ENCODE peak calls at places on chromosomes 11 and 22, in eight cellular contexts. One of them, this sample, is unnamed.

GRCh38 chr11:131643171-131643570 is 272.8 kb downstream of the NTM start:
- DNase-seq in right atrium auricular region: no peak
- DNase-seq in GM23338: no peak
- DNase-seq in GM06990: no peak
- DNase-seq in heart left ventricle: no peak
- DNase-seq in lower leg skin: no peak
- DNase-seq in choroid plexus epithelial cell: no peak
- DNase-seq in CD8-positive, alpha-beta T cell: no peak
- DNase-seq in this sample: no peak

GRCh38 chr11:12232819-12233601 is 122.6 kb downstream of the MICAL2 start:
- DNase-seq in right atrium auricular region: no peak
- DNase-seq in GM23338: no peak
- DNase-seq in GM06990: no peak
- DNase-seq in heart left ventricle: no peak
- DNase-seq in lower leg skin: no peak
- DNase-seq in choroid plexus epithelial cell: peak; percentile 80
- DNase-seq in CD8-positive, alpha-beta T cell: no peak
- DNase-seq in this sample: peak; percentile 81

GRCh38 chr11:12175694-12176241 is 65.4 kb downstream of the MICAL2 start:
- DNase-seq in right atrium auricular region: no peak
- DNase-seq in GM23338: no peak
- DNase-seq in GM06990: no peak
- DNase-seq in heart left ventricle: no peak
- DNase-seq in lower leg skin: peak; percentile 77
- DNase-seq in choroid plexus epithelial cell: peak; percentile 96
- DNase-seq in CD8-positive, alpha-beta T cell: no peak
- DNase-seq in this sample: peak; percentile 69

GRCh38 chr11:127339376-127339775 is 338.8 kb upstream of the KIRREL3 start:
- DNase-seq in right atrium auricular region: no peak
- DNase-seq in GM23338: no peak
- DNase-seq in GM06990: no peak
- DNase-seq in heart left ventricle: no peak
- DNase-seq in lower leg skin: no peak
- DNase-seq in choroid plexus epithelial cell: no peak
- DNase-seq in CD8-positive, alpha-beta T cell: no peak
- DNase-seq in this sample: no peak

GRCh38 chr22:38204784-38205183 is 3.0 kb downstream of the MAFF start:
- DNase-seq in right atrium auricular region: no peak
- DNase-seq in GM23338: no peak
- DNase-seq in GM06990: no peak
- DNase-seq in heart left ventricle: no peak
- DNase-seq in lower leg skin: no peak
- DNase-seq in choroid plexus epithelial cell: no peak
- DNase-seq in CD8-positive, alpha-beta T cell: no peak
- DNase-seq in this sample: no peak

GRCh38 chr11:4607111-4607510 is 920 bp downstream of the TRIM68 start:
- DNase-seq in right atrium auricular region: no peak
- DNase-seq in GM23338: no peak
- DNase-seq in GM06990: no peak
- DNase-seq in heart left ventricle: no peak
- DNase-seq in lower leg skin: no peak
- DNase-seq in choroid plexus epithelial cell: no peak
- DNase-seq in CD8-positive, alpha-beta T cell: no peak
- DNase-seq in this sample: no peak

GRCh38 chr22:27810566-27810965 is 9.0 kb upstream of the MN1 start:
- DNase-seq in right atrium auricular region: peak; percentile 93
- DNase-seq in GM23338: no peak
- DNase-seq in GM06990: no peak
- DNase-seq in heart left ventricle: peak; percentile 62
- DNase-seq in lower leg skin: no peak
- DNase-seq in choroid plexus epithelial cell: peak; percentile 63
- DNase-seq in CD8-positive, alpha-beta T cell: no peak
- DNase-seq in this sample: peak; percentile 18

GRCh38 chr22:21771631-21771976 is 36.0 kb upstream of the YPEL1 start:
- DNase-seq in right atrium auricular region: no peak
- DNase-seq in GM23338: no peak
- DNase-seq in GM06990: no peak
- DNase-seq in heart left ventricle: no peak
- DNase-seq in lower leg skin: peak; percentile 28
- DNase-seq in choroid plexus epithelial cell: no peak
- DNase-seq in CD8-positive, alpha-beta T cell: no peak
- DNase-seq in this sample: no peak

GRCh38 chr11:106971864-106972263 is 46.4 kb downstream of the GUCY1A2 start:
- DNase-seq in right atrium auricular region: no peak
- DNase-seq in GM23338: no peak
- DNase-seq in GM06990: no peak
- DNase-seq in heart left ventricle: no peak
- DNase-seq in lower leg skin: no peak
- DNase-seq in choroid plexus epithelial cell: no peak
- DNase-seq in CD8-positive, alpha-beta T cell: no peak
- DNase-seq in this sample: no peak

GRCh38 chr11:63478896-63479295 is 12.1 kb downstream of the PLAAT5 start:
- DNase-seq in right atrium auricular region: peak; percentile 61
- DNase-seq in GM23338: peak; percentile 89
- DNase-seq in GM06990: peak; percentile 25
- DNase-seq in heart left ventricle: peak; percentile 49
- DNase-seq in lower leg skin: no peak
- DNase-seq in choroid plexus epithelial cell: peak; percentile 91
- DNase-seq in CD8-positive, alpha-beta T cell: peak; percentile 24
- DNase-seq in this sample: peak; percentile 43

GRCh38 chr11:6650104-6650503 is 5.5 kb downstream of the DCHS1 start:
- DNase-seq in right atrium auricular region: no peak
- DNase-seq in GM23338: no peak
- DNase-seq in GM06990: no peak
- DNase-seq in heart left ventricle: no peak
- DNase-seq in lower leg skin: no peak
- DNase-seq in choroid plexus epithelial cell: no peak
- DNase-seq in CD8-positive, alpha-beta T cell: no peak
- DNase-seq in this sample: no peak

GRCh38 chr22:49614966-49615965 is 212.4 kb downstream of the BRD1 start:
- DNase-seq in right atrium auricular region: no peak
- DNase-seq in GM23338: no peak
- DNase-seq in GM06990: no peak
- DNase-seq in heart left ventricle: no peak
- DNase-seq in lower leg skin: no peak
- DNase-seq in choroid plexus epithelial cell: no peak
- DNase-seq in CD8-positive, alpha-beta T cell: no peak
- DNase-seq in this sample: no peak

GRCh38 chr22:22038178-22038880 is 55.7 kb upstream of the TOP3B start:
- DNase-seq in right atrium auricular region: no peak
- DNase-seq in GM23338: no peak
- DNase-seq in GM06990: no peak
- DNase-seq in heart left ventricle: no peak
- DNase-seq in lower leg skin: no peak
- DNase-seq in choroid plexus epithelial cell: no peak
- DNase-seq in CD8-positive, alpha-beta T cell: no peak
- DNase-seq in this sample: no peak

GRCh38 chr22:18970180-18970947 is 34.3 kb upstream of the PRODH start:
- DNase-seq in right atrium auricular region: no peak
- DNase-seq in GM23338: peak; percentile 86
- DNase-seq in GM06990: no peak
- DNase-seq in heart left ventricle: no peak
- DNase-seq in lower leg skin: no peak
- DNase-seq in choroid plexus epithelial cell: no peak
- DNase-seq in CD8-positive, alpha-beta T cell: no peak
- DNase-seq in this sample: no peak

GRCh38 chr22:24593810-24594568 is 1.1 kb upstream of the LRRC75B start:
- DNase-seq in right atrium auricular region: no peak
- DNase-seq in GM23338: no peak
- DNase-seq in GM06990: no peak
- DNase-seq in heart left ventricle: no peak
- DNase-seq in lower leg skin: no peak
- DNase-seq in choroid plexus epithelial cell: no peak
- DNase-seq in CD8-positive, alpha-beta T cell: no peak
- DNase-seq in this sample: no peak

GRCh38 chr22:45235851-45236342 is 4.8 kb downstream of the KIAA0930 start:
- DNase-seq in right atrium auricular region: no peak
- DNase-seq in GM23338: no peak
- DNase-seq in GM06990: peak; percentile 62
- DNase-seq in heart left ventricle: no peak
- DNase-seq in lower leg skin: no peak
- DNase-seq in choroid plexus epithelial cell: no peak
- DNase-seq in CD8-positive, alpha-beta T cell: no peak
- DNase-seq in this sample: no peak

GRCh38 chr11:75565916-75566762 is 4.1 kb downstream of the SERPINH1 start:
- DNase-seq in right atrium auricular region: no peak
- DNase-seq in GM23338: no peak
- DNase-seq in GM06990: no peak
- DNase-seq in heart left ventricle: no peak
- DNase-seq in lower leg skin: no peak
- DNase-seq in choroid plexus epithelial cell: peak; percentile 27
- DNase-seq in CD8-positive, alpha-beta T cell: no peak
- DNase-seq in this sample: no peak

GRCh38 chr22:44497218-44497903 is 672 bp downstream of the RTL6 start:
- DNase-seq in right atrium auricular region: peak; percentile 59
- DNase-seq in GM23338: peak; percentile 37
- DNase-seq in GM06990: peak; percentile 18
- DNase-seq in heart left ventricle: no peak
- DNase-seq in lower leg skin: peak; percentile 82
- DNase-seq in choroid plexus epithelial cell: peak; percentile 16
- DNase-seq in CD8-positive, alpha-beta T cell: no peak
- DNase-seq in this sample: no peak

GRCh38 chr22:44192098-44192810 is 11.5 kb downstream of the PARVG start:
- DNase-seq in right atrium auricular region: no peak
- DNase-seq in GM23338: peak; percentile 67
- DNase-seq in GM06990: peak; percentile 67
- DNase-seq in heart left ventricle: no peak
- DNase-seq in lower leg skin: peak; percentile 72
- DNase-seq in choroid plexus epithelial cell: peak; percentile 15
- DNase-seq in CD8-positive, alpha-beta T cell: no peak
- DNase-seq in this sample: no peak

GRCh38 chr11:26753738-26754504 is 32.1 kb upstream of the SLC5A12 start:
- DNase-seq in right atrium auricular region: no peak
- DNase-seq in GM23338: peak; percentile 84
- DNase-seq in GM06990: no peak
- DNase-seq in heart left ventricle: peak; percentile 21
- DNase-seq in lower leg skin: no peak
- DNase-seq in choroid plexus epithelial cell: peak; percentile 91
- DNase-seq in CD8-positive, alpha-beta T cell: no peak
- DNase-seq in this sample: peak; percentile 55

GRCh38 chr11:87421422-87421821 is 383.7 kb downstream of the TMEM135 start:
- DNase-seq in right atrium auricular region: no peak
- DNase-seq in GM23338: peak; percentile 93
- DNase-seq in GM06990: peak; percentile 54
- DNase-seq in heart left ventricle: peak; percentile 42
- DNase-seq in lower leg skin: no peak
- DNase-seq in choroid plexus epithelial cell: peak; percentile 94
- DNase-seq in CD8-positive, alpha-beta T cell: no peak
- DNase-seq in this sample: peak; percentile 71

GRCh38 chr11:116505466-116506247 is 267.1 kb downstream of the BUD13 start:
- DNase-seq in right atrium auricular region: no peak
- DNase-seq in GM23338: no peak
- DNase-seq in GM06990: no peak
- DNase-seq in heart left ventricle: no peak
- DNase-seq in lower leg skin: peak; percentile 13
- DNase-seq in choroid plexus epithelial cell: no peak
- DNase-seq in CD8-positive, alpha-beta T cell: no peak
- DNase-seq in this sample: no peak

GRCh38 chr11:122038543-122038942 is 77.5 kb downstream of the BLID start:
- DNase-seq in right atrium auricular region: no peak
- DNase-seq in GM23338: peak; percentile 74
- DNase-seq in GM06990: no peak
- DNase-seq in heart left ventricle: no peak
- DNase-seq in lower leg skin: no peak
- DNase-seq in choroid plexus epithelial cell: peak; percentile 88
- DNase-seq in CD8-positive, alpha-beta T cell: no peak
- DNase-seq in this sample: peak; percentile 89

GRCh38 chr11:66858186-66858938 is 1.5 kb downstream of the LRFN4 start:
- DNase-seq in right atrium auricular region: no peak
- DNase-seq in GM23338: no peak
- DNase-seq in GM06990: no peak
- DNase-seq in heart left ventricle: no peak
- DNase-seq in lower leg skin: no peak
- DNase-seq in choroid plexus epithelial cell: no peak
- DNase-seq in CD8-positive, alpha-beta T cell: no peak
- DNase-seq in this sample: no peak

GRCh38 chr11:66861051-66861773 is 4.3 kb downstream of the LRFN4 start:
- DNase-seq in right atrium auricular region: no peak
- DNase-seq in GM23338: no peak
- DNase-seq in GM06990: no peak
- DNase-seq in heart left ventricle: no peak
- DNase-seq in lower leg skin: no peak
- DNase-seq in choroid plexus epithelial cell: no peak
- DNase-seq in CD8-positive, alpha-beta T cell: no peak
- DNase-seq in this sample: no peak

GRCh38 chr11:66858939-66859685 is 2.2 kb downstream of the LRFN4 start:
- DNase-seq in right atrium auricular region: no peak
- DNase-seq in GM23338: no peak
- DNase-seq in GM06990: no peak
- DNase-seq in heart left ventricle: no peak
- DNase-seq in lower leg skin: no peak
- DNase-seq in choroid plexus epithelial cell: no peak
- DNase-seq in CD8-positive, alpha-beta T cell: no peak
- DNase-seq in this sample: no peak

GRCh38 chr11:66860449-66860831 is 3.6 kb downstream of the LRFN4 start:
- DNase-seq in right atrium auricular region: no peak
- DNase-seq in GM23338: peak; percentile 53
- DNase-seq in GM06990: no peak
- DNase-seq in heart left ventricle: no peak
- DNase-seq in lower leg skin: no peak
- DNase-seq in choroid plexus epithelial cell: peak; percentile 35
- DNase-seq in CD8-positive, alpha-beta T cell: no peak
- DNase-seq in this sample: no peak

GRCh38 chr11:66859686-66860448 is 3.0 kb downstream of the LRFN4 start:
- DNase-seq in right atrium auricular region: no peak
- DNase-seq in GM23338: no peak
- DNase-seq in GM06990: no peak
- DNase-seq in heart left ventricle: no peak
- DNase-seq in lower leg skin: no peak
- DNase-seq in choroid plexus epithelial cell: no peak
- DNase-seq in CD8-positive, alpha-beta T cell: no peak
- DNase-seq in this sample: no peak
- H3K4me3 ChIP-seq in right atrium auricular region: no peak overlapping the region
- H3K4me3 ChIP-seq in GM23338: no peak overlapping the region
- H3K4me3 ChIP-seq in GM06990: no peak overlapping the region
- H3K4me3 ChIP-seq in heart left ventricle: no peak overlapping the region
- H3K4me3 ChIP-seq in lower leg skin: no peak overlapping the region
- H3K4me3 ChIP-seq in choroid plexus epithelial cell: no peak overlapping the region
- H3K4me3 ChIP-seq in CD8-positive, alpha-beta T cell: no peak overlapping the region
- H3K4me3 ChIP-seq in this sample: no peak overlapping the region

GRCh38 chr11:58958500-58958899 is 19.2 kb downstream of the GLYATL1 start:
- DNase-seq in right atrium auricular region: no peak
- DNase-seq in GM23338: peak; percentile 73
- DNase-seq in GM06990: no peak
- DNase-seq in heart left ventricle: peak; percentile 22
- DNase-seq in lower leg skin: no peak
- DNase-seq in choroid plexus epithelial cell: peak; percentile 6
- DNase-seq in CD8-positive, alpha-beta T cell: no peak
- DNase-seq in this sample: no peak
- TF ChIP-seq CTCF in right atrium auricular region: no peak
- TF ChIP-seq CTCF in GM23338: peak; percentile 73
- TF ChIP-seq CTCF in GM06990: peak; percentile 74
- TF ChIP-seq CTCF in heart left ventricle: peak; percentile 54
- TF ChIP-seq CTCF in lower leg skin: no peak
- TF ChIP-seq CTCF in choroid plexus epithelial cell: peak; percentile 35
- TF ChIP-seq CTCF in CD8-positive, alpha-beta T cell: peak; percentile 24
- TF ChIP-seq CTCF in this sample: peak; percentile 44

GRCh38 chr11:788953-789940 is 643 bp downstream of the CEND1 start:
- DNase-seq in right atrium auricular region: no peak
- DNase-seq in GM23338: peak; percentile 60
- DNase-seq in GM06990: no peak
- DNase-seq in heart left ventricle: no peak
- DNase-seq in lower leg skin: no peak
- DNase-seq in choroid plexus epithelial cell: no peak
- DNase-seq in CD8-positive, alpha-beta T cell: no peak
- DNase-seq in this sample: no peak
- H3K4me3 ChIP-seq in right atrium auricular region: no peak overlapping the region
- H3K4me3 ChIP-seq in GM23338: peak overlapping the region; percentile 51
- H3K4me3 ChIP-seq in GM06990: peak overlapping the region; percentile 69
- H3K4me3 ChIP-seq in heart left ventricle: peak overlapping the region; percentile 25
- H3K4me3 ChIP-seq in lower leg skin: no peak overlapping the region
- H3K4me3 ChIP-seq in choroid plexus epithelial cell: no peak overlapping the region
- H3K4me3 ChIP-seq in CD8-positive, alpha-beta T cell: no peak overlapping the region
- H3K4me3 ChIP-seq in this sample: peak overlapping the region; percentile 12

GRCh38 chr11:15038963-15039362 is 34.4 kb upstream of the CALCB start:
- DNase-seq in right atrium auricular region: no peak
- DNase-seq in GM23338: peak; percentile 30
- DNase-seq in GM06990: no peak
- DNase-seq in heart left ventricle: no peak
- DNase-seq in lower leg skin: no peak
- DNase-seq in choroid plexus epithelial cell: peak; percentile 34
- DNase-seq in CD8-positive, alpha-beta T cell: no peak
- DNase-seq in this sample: no peak
- TF ChIP-seq CTCF in right atrium auricular region: no peak
- TF ChIP-seq CTCF in GM23338: peak; percentile 41
- TF ChIP-seq CTCF in GM06990: no peak
- TF ChIP-seq CTCF in heart left ventricle: no peak
- TF ChIP-seq CTCF in lower leg skin: no peak
- TF ChIP-seq CTCF in choroid plexus epithelial cell: peak; percentile 41
- TF ChIP-seq CTCF in CD8-positive, alpha-beta T cell: no peak
- TF ChIP-seq CTCF in this sample: peak; percentile 26